ENCODE peak calls at places on chromosomes 13 and 19, in five cellular contexts. One of them, this sample, is unnamed.
A peak's percentile ranks its signal among the peaks of the same experiment; 100 is the strongest.

GRCh38 chr13:94121686-94122085 is 357.8 kb downstream of the DCT start:
- DNase-seq in HepG2: no peak
- DNase-seq in tibial nerve: no peak
- DNase-seq in mammary epithelial cell: peak; percentile 17
- DNase-seq in body of pancreas: no peak
- DNase-seq in this sample: peak; percentile 28

GRCh38 chr13:51681037-51681678 is 96.9 kb downstream of the WDFY2 start:
- DNase-seq in HepG2: no peak
- DNase-seq in tibial nerve: no peak
- DNase-seq in mammary epithelial cell: peak; percentile 83
- DNase-seq in body of pancreas: no peak
- DNase-seq in this sample: no peak

GRCh38 chr13:42757678-42758420 is 23.5 kb upstream of the FAM216B start:
- DNase-seq in HepG2: no peak
- DNase-seq in tibial nerve: no peak
- DNase-seq in mammary epithelial cell: no peak
- DNase-seq in body of pancreas: no peak
- DNase-seq in this sample: no peak

GRCh38 chr13:110973007-110973700 is 58.3 kb upstream of the ANKRD10 start:
- DNase-seq in HepG2: no peak
- DNase-seq in tibial nerve: no peak
- DNase-seq in mammary epithelial cell: no peak
- DNase-seq in body of pancreas: no peak
- DNase-seq in this sample: no peak

GRCh38 chr13:45207319-45207718 is 6.5 kb upstream of the KCTD4 start:
- DNase-seq in HepG2: no peak
- DNase-seq in tibial nerve: no peak
- DNase-seq in mammary epithelial cell: no peak
- DNase-seq in body of pancreas: peak; percentile 13
- DNase-seq in this sample: no peak

GRCh38 chr19:11539495-11540365 is 1.1 kb downstream of the CNN1 start:
- DNase-seq in HepG2: no peak
- DNase-seq in tibial nerve: no peak
- DNase-seq in mammary epithelial cell: no peak
- DNase-seq in body of pancreas: no peak
- DNase-seq in this sample: no peak

GRCh38 chr19:1725100-1726064 is 27.9 kb upstream of the ONECUT3 start:
- DNase-seq in HepG2: peak; percentile 25
- DNase-seq in tibial nerve: peak; percentile 5
- DNase-seq in mammary epithelial cell: peak; percentile 27
- DNase-seq in body of pancreas: peak; percentile 79
- DNase-seq in this sample: no peak

GRCh38 chr19:13953021-13953531 is 767 bp downstream of the DCAF15 start:
- DNase-seq in HepG2: no peak
- DNase-seq in tibial nerve: no peak
- DNase-seq in mammary epithelial cell: peak; percentile 71
- DNase-seq in body of pancreas: no peak
- DNase-seq in this sample: no peak

GRCh38 chr13:77752512-77753069 is 55.1 kb downstream of the SLAIN1 start:
- DNase-seq in HepG2: no peak
- DNase-seq in tibial nerve: no peak
- DNase-seq in mammary epithelial cell: no peak
- DNase-seq in body of pancreas: no peak
- DNase-seq in this sample: no peak

GRCh38 chr19:49469828-49470614 is 4.0 kb upstream of the FLT3LG start:
- DNase-seq in HepG2: no peak
- DNase-seq in tibial nerve: no peak
- DNase-seq in mammary epithelial cell: no peak
- DNase-seq in body of pancreas: no peak
- DNase-seq in this sample: no peak
- H3K4me3 ChIP-seq in HepG2: no peak overlapping the region
- H3K4me3 ChIP-seq in tibial nerve: no peak overlapping the region
- H3K4me3 ChIP-seq in mammary epithelial cell: no peak overlapping the region
- H3K4me3 ChIP-seq in body of pancreas: no peak overlapping the region
- H3K4me3 ChIP-seq in this sample: no peak overlapping the region

GRCh38 chr13:52701728-52702480 is 37.7 kb downstream of the CNMD start:
- DNase-seq in HepG2: no peak
- DNase-seq in tibial nerve: no peak
- DNase-seq in mammary epithelial cell: no peak
- DNase-seq in body of pancreas: no peak
- DNase-seq in this sample: no peak

GRCh38 chr13:52711277-52711676 is 28.3 kb downstream of the CNMD start:
- DNase-seq in HepG2: no peak
- DNase-seq in tibial nerve: no peak
- DNase-seq in mammary epithelial cell: no peak
- DNase-seq in body of pancreas: no peak
- DNase-seq in this sample: no peak

GRCh38 chr13:52703482-52703881 is 36.1 kb downstream of the CNMD start:
- DNase-seq in HepG2: no peak
- DNase-seq in tibial nerve: no peak
- DNase-seq in mammary epithelial cell: no peak
- DNase-seq in body of pancreas: no peak
- DNase-seq in this sample: no peak

GRCh38 chr13:52706074-52706473 is 33.5 kb downstream of the CNMD start:
- DNase-seq in HepG2: no peak
- DNase-seq in tibial nerve: no peak
- DNase-seq in mammary epithelial cell: no peak
- DNase-seq in body of pancreas: no peak
- DNase-seq in this sample: no peak

GRCh38 chr13:52707375-52707774 is 32.2 kb downstream of the CNMD start:
- DNase-seq in HepG2: no peak
- DNase-seq in tibial nerve: no peak
- DNase-seq in mammary epithelial cell: no peak
- DNase-seq in body of pancreas: no peak
- DNase-seq in this sample: no peak
- TF ChIP-seq CTCF in HepG2: no peak
- TF ChIP-seq CTCF in tibial nerve: no peak
- TF ChIP-seq CTCF in mammary epithelial cell: peak; percentile 15
- TF ChIP-seq CTCF in body of pancreas: no peak
- TF ChIP-seq CTCF in this sample: no peak

DNA sequence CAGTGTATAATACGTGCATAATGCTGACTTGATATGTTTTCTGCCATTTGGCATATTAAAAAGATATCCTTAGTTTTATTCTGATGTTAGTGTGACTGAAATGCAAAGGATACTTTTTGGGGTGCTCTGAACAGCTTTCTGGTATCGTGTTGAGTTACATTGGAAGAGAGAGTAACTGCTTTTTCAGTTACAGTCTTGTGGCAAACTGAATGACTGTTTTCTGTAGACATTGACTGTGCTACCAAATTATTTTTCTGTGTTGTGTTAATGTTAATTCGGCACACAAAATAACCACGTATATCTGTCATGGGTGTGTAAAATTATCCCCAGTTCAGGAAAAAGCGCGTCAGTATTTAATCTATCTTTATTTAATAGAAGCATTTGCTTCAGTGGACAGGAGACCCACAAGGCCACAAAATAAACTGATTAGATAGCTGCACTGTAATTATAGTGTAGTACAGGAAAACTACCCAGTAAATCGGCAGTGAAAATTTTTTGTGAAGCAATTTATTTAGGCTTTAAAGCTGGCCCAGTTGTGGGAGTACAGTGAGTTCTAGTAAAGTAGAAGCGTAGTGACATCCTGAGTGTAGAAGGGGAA is 2.5 kb downstream of the URI1 start:
- DNase-seq in HepG2: no peak
- DNase-seq in tibial nerve: no peak
- DNase-seq in mammary epithelial cell: no peak
- DNase-seq in body of pancreas: no peak
- DNase-seq in this sample: no peak
- H3K4me3 ChIP-seq in HepG2: no peak overlapping the region
- H3K4me3 ChIP-seq in tibial nerve: no peak overlapping the region
- H3K4me3 ChIP-seq in mammary epithelial cell: no peak overlapping the region
- H3K4me3 ChIP-seq in body of pancreas: no peak overlapping the region
- H3K4me3 ChIP-seq in this sample: no peak overlapping the region

DNA sequence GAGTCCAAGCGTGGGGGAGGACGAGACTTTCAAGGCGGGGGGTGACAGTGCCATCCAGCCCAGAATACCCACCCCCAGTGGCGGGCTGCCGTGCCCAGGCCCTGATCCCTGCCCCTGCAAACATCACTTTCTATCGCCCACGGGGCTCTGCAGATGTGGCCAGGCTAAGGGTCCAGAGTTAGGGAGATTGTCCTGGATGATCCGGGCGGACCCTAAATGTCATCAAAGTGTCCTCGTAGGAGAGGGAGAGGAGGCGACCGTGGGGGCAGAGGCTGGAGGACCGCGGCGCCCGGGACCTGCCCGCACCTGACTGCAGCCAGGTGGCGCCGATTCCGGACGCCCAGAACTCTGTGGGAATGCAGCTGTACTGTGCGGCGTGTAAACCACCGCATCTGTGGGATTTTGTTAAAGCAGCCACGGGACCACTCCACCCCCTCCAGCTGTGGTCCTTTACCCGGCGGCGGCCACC is 32.4 kb downstream of the GJA3 start:
- DNase-seq in HepG2: peak; percentile 15
- DNase-seq in tibial nerve: no peak
- DNase-seq in mammary epithelial cell: no peak
- DNase-seq in body of pancreas: peak; percentile 74
- DNase-seq in this sample: no peak
- TF ChIP-seq CTCF in HepG2: peak; percentile 80
- TF ChIP-seq CTCF in tibial nerve: peak; percentile 4
- TF ChIP-seq CTCF in mammary epithelial cell: peak; percentile 60
- TF ChIP-seq CTCF in body of pancreas: peak; percentile 61
- TF ChIP-seq CTCF in this sample: peak; percentile 0

DNA sequence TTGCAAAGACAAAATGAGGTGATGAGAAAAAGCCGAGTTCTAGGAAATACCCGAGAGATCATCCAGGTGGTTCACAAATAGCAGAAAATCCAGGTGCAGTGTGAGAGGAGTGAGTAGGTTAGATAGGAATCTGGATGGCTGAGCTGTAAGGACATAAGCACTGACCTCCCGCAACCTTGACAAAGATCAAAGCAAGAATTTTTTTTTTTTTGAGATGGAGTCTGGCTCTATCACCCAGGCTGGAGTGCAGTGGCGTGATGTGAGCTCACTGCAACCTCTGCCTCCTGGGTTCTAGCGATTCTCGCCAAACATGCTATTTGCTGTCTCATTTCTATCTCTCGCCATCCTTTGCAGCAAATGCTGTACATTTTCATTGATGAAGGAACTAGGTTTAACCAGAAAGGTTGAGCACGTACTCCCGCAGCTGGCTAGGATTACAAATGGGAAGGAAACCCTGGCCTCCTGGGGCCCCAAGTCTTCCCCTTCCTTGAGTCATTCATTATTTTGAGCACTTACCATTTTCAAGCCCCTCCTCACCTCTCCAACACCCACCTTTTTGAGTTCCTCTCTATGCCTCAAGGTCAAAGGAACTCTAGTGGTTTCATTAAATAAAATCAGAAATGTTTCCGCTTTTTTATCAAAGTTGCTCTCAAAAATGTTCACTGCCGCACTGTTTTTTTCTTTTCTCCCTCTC is 38.8 kb downstream of the NLRP12 start:
- DNase-seq in HepG2: peak; percentile 80
- DNase-seq in tibial nerve: no peak
- DNase-seq in mammary epithelial cell: peak; percentile 3
- DNase-seq in body of pancreas: no peak
- DNase-seq in this sample: no peak
- H3K4me3 ChIP-seq in HepG2: no peak overlapping the region
- H3K4me3 ChIP-seq in tibial nerve: no peak overlapping the region
- H3K4me3 ChIP-seq in mammary epithelial cell: no peak overlapping the region
- H3K4me3 ChIP-seq in body of pancreas: no peak overlapping the region
- H3K4me3 ChIP-seq in this sample: no peak overlapping the region

This sample was measured in AG04449.